ENCODE peak calls at places on chromosomes 11 and 22, in nine cellular contexts. V is heart right ventricle, H is ACHN, J is DND-41, Y is glomerular endothelial cell, S is left colon, O is NCI-H1105 treated with DMSO at 0.1 percent for 48 hours, C is cardiac fibroblast, N is iris pigment epithelial cell. I is an unnamed sample.

GRCh38 chr11:121503056-121503455 is 50.3 kb upstream of the SORL1-AS1 start:
- DNase-seq in O (no peak), Y (no peak), V (no peak), N (no peak), S (no peak), C (no peak), H (no peak), J (no peak), I (no peak)

GRCh38 chr11:120565436-120566155 is 54.0 kb downstream of the GRIK4 start:
- DNase-seq in N (peak; percentile 47), C (peak; percentile 27), O (no peak), Y (no peak), S (no peak), J (no peak), V (no peak), H (no peak), I (no peak)

GRCh38 chr11:45754261-45754709 is 50.7 kb upstream of the SLC35C1 start:
- DNase-seq in Y (no peak), O (no peak), V (peak; percentile 63), S (no peak), C (peak; percentile 2), J (no peak), N (peak; percentile 45), H (no peak), I (no peak)

GRCh38 chr22:36221799-36222751 is 17.3 kb downstream of the APOL2 start:
- DNase-seq in J (peak; percentile 73), C (peak; percentile 52), N (peak; percentile 40), V (no peak), Y (no peak), H (peak; percentile 21), S (peak; percentile 68), O (peak; percentile 52), I (peak; percentile 34)

GRCh38 chr11:64864473-64865285 is 13.7 kb downstream of the EHD1 start:
- DNase-seq in S (peak; percentile 43), C (peak; percentile 94), N (peak; percentile 88), Y (no peak), J (no peak), V (peak; percentile 75), O (no peak), H (no peak), I (no peak)

GRCh38 chr11:94275961-94276360 is 28.4 kb upstream of the IZUMO1R start:
- DNase-seq in N (no peak), O (no peak), C (no peak), J (no peak), Y (no peak), V (no peak), S (no peak), H (no peak), I (no peak)

GRCh38 chr11:107538821-107539220 is 26.7 kb downstream of the ALKBH8 start:
- DNase-seq in C (no peak), S (no peak), H (no peak), Y (no peak), O (no peak), N (no peak), V (no peak), J (no peak), I (no peak)

GRCh38 chr11:19546325-19546724 is 166.3 kb upstream of the NAV2 start:
- DNase-seq in V (no peak), Y (no peak), N (no peak), C (peak; percentile 65), O (no peak), S (no peak), H (no peak), J (no peak), I (no peak)

GRCh38 chr11:116312560-116313340 is 460.0 kb downstream of the BUD13 start:
- DNase-seq in S (peak; percentile 64), C (no peak), N (peak; percentile 0), H (peak; percentile 19), V (peak; percentile 87), O (peak; percentile 98), J (peak; percentile 15), Y (peak; percentile 10), I (peak; percentile 82)

GRCh38 chr11:15940462-15941205 is 415.7 kb downstream of the SOX6 start:
- DNase-seq in Y (no peak), O (no peak), V (no peak), N (no peak), H (no peak), S (no peak), C (no peak), J (no peak), I (no peak)

GRCh38 chr11:111833524-111833923 is 37.9 kb downstream of the ALG9 start:
- DNase-seq in O (no peak), J (no peak), H (no peak), V (no peak), N (peak; percentile 44), Y (no peak), C (no peak), S (no peak), I (no peak)

GRCh38 chr11:48020092-48020755 is 39.9 kb downstream of the PTPRJ start:
- DNase-seq in V (no peak), C (no peak), Y (no peak), O (no peak), H (no peak), J (no peak), S (no peak), N (no peak), I (no peak)

GRCh38 chr11:67384851-67385366 is 6.9 kb upstream of the RAD9A start:
- DNase-seq in O (peak; percentile 65), V (no peak), S (no peak), H (peak; percentile 77), Y (no peak), N (peak; percentile 53), C (peak; percentile 66), J (no peak), I (peak; percentile 57)

GRCh38 chr11:113603277-113604059 is 102.6 kb downstream of the TMPRSS5 start:
- DNase-seq in Y (no peak), J (no peak), H (no peak), V (peak; percentile 60), N (no peak), O (no peak), S (no peak), C (peak; percentile 42), I (peak; percentile 31)

GRCh38 chr22:25352294-25352680 is 132.8 kb downstream of the CRYBB2 start:
- DNase-seq in N (no peak), H (no peak), C (no peak), S (no peak), Y (no peak), V (no peak), O (no peak), J (no peak), I (no peak)

GRCh38 chr22:37803195-37803635 is 4.5 kb upstream of the GCAT start:
- DNase-seq in H (no peak), Y (no peak), O (no peak), N (no peak), C (no peak), S (no peak), J (no peak), V (no peak), I (no peak)

GRCh38 chr22:39493759-39494158 is 8.3 kb upstream of the MIEF1 start:
- DNase-seq in O (no peak), N (peak; percentile 45), J (no peak), Y (no peak), H (no peak), C (peak; percentile 75), V (no peak), S (no peak), I (peak; percentile 35)

GRCh38 chr11:134801526-134801925 is 389.5 kb upstream of the B3GAT1 start:
- DNase-seq in J (no peak), N (no peak), V (no peak), H (no peak), C (no peak), S (no peak), O (no peak), Y (no peak), I (no peak)

GRCh38 chr22:48376428-48376827 is 1451.2 kb downstream of the BRD1 start:
- DNase-seq in C (no peak), O (no peak), V (no peak), H (no peak), Y (no peak), J (no peak), N (no peak), S (no peak), I (no peak)

GRCh38 chr11:66868726-66869291 is 11.9 kb downstream of the LRFN4 start:
- DNase-seq in J (no peak), Y (no peak), H (peak; percentile 67), O (no peak), N (no peak), V (no peak), S (peak; percentile 91), C (no peak), I (peak; percentile 50)

GRCh38 chr11:31254411-31254810 is 115.1 kb downstream of the DCDC1 start:
- DNase-seq in C (peak; percentile 37), N (peak; percentile 35), O (no peak), S (no peak), J (no peak), V (no peak), H (no peak), Y (no peak), I (peak; percentile 20)

GRCh38 chr22:48722661-48723060 is 1105.0 kb downstream of the BRD1 start:
- DNase-seq in V (no peak), H (no peak), S (no peak), J (no peak), O (no peak), N (no peak), Y (no peak), C (no peak), I (no peak)

GRCh38 chr11:68843703-68844312 is 2.1 kb upstream of the CPT1A start:
- DNase-seq in J (peak; percentile 40), O (peak; percentile 72), N (no peak), C (peak; percentile 40), H (no peak), V (peak; percentile 87), S (peak; percentile 93), Y (no peak), I (no peak)